ENCODE peak calls at places on chromosomes 5 and 9, in seven cellular contexts. J is HFF-Myc; S is epithelial cell of esophagus; L is CD8-positive, alpha-beta T cell; Z is LNCaP clone FGC; K is psoas muscle; D is stomach. F is an unnamed sample.

GRCh38 chr5:141878186-141878770 is at the start of gene PCDH1:
- DNase-seq in S (peak; percentile 55), D (peak; percentile 61), K (no peak), Z (no peak), J (no peak), L (no peak), F (no peak)

GRCh38 chr5:76393035-76393680 is 9.9 kb upstream of the IQGAP2 start:
- DNase-seq in K (no peak), L (no peak), Z (no peak), D (no peak), S (no peak), J (no peak), F (no peak)

GRCh38 chr5:2133080-2133479 is 250.4 kb upstream of the IRX4 start:
- DNase-seq in D (no peak), Z (no peak), L (no peak), S (no peak), K (no peak), J (no peak), F (no peak)

GRCh38 chr5:84480873-84481637 is 96.4 kb upstream of the EDIL3 start:
- DNase-seq in D (no peak), Z (no peak), K (no peak), J (no peak), L (no peak), S (peak; percentile 70), F (no peak)

GRCh38 chr9:71783120-71783523 is 14.8 kb upstream of the CEMIP2 start:
- DNase-seq in K (peak; percentile 59), L (peak; percentile 76), D (peak; percentile 46), S (peak; percentile 94), J (no peak), Z (no peak), F (no peak)

GRCh38 chr5:160021818-160022446 is 13.0 kb downstream of the TTC1 start:
- DNase-seq in D (peak; percentile 44), J (peak; percentile 47), K (no peak), L (peak; percentile 42), S (peak; percentile 71), Z (no peak), F (peak; percentile 30)

GRCh38 chr9:14097666-14098065 is 216.3 kb downstream of the NFIB start:
- DNase-seq in S (no peak), Z (no peak), K (no peak), D (no peak), J (no peak), L (no peak), F (no peak)

GRCh38 chr5:67842806-67843205 is 372.8 kb upstream of the PIK3R1 start:
- DNase-seq in J (peak; percentile 11), K (no peak), L (no peak), S (peak; percentile 72), Z (no peak), D (no peak), F (no peak)

GRCh38 chr5:1292139-1292538 is 2.7 kb downstream of the TERT start:
- DNase-seq in K (peak; percentile 8), L (no peak), S (no peak), J (no peak), D (no peak), Z (no peak), F (no peak)

GRCh38 chr5:139645495-139645871 is 2.7 kb upstream of the CXXC5 start:
- DNase-seq in K (no peak), J (no peak), D (no peak), L (no peak), Z (no peak), S (no peak), F (no peak)

GRCh38 chr9:135023389-135023788 is 64.1 kb upstream of the OLFM1 start:
- DNase-seq in D (no peak), L (no peak), K (peak; percentile 33), S (peak; percentile 53), Z (no peak), J (no peak), F (no peak)

GRCh38 chr9:33750307-33750838 is 45.0 kb upstream of the PRSS3 start:
- DNase-seq in K (no peak), L (no peak), J (no peak), Z (no peak), D (peak; percentile 41), S (peak; percentile 30), F (no peak)

GRCh38 chr5:156396063-156396829 is 69.3 kb downstream of the SGCD start:
- DNase-seq in L (no peak), D (no peak), K (no peak), J (no peak), Z (no peak), S (peak; percentile 4), F (no peak)

GRCh38 chr5:54821445-54822330 is 163.7 kb downstream of the ESM1 start:
- DNase-seq in S (no peak), L (no peak), K (no peak), Z (no peak), D (peak; percentile 32), J (no peak), F (no peak)

GRCh38 chr5:169577966-169578365 is 5.6 kb upstream of the SPDL1 start:
- DNase-seq in J (no peak), L (no peak), D (no peak), Z (no peak), K (no peak), S (peak; percentile 34), F (no peak)

GRCh38 chr9:115276621-115277020 is 158.7 kb upstream of the TNC start:
- DNase-seq in D (no peak), Z (no peak), L (no peak), J (no peak), S (peak; percentile 15), K (no peak), F (no peak)

GRCh38 chr5:172603425-172603824 is 37.6 kb upstream of the NEURL1B start:
- DNase-seq in J (no peak), Z (no peak), S (no peak), L (no peak), K (no peak), D (no peak), F (no peak)

GRCh38 chr5:13511442-13511841 is 433.0 kb downstream of the DNAH5 start:
- DNase-seq in L (no peak), K (no peak), S (peak; percentile 30), J (no peak), D (no peak), Z (no peak), F (no peak)

GRCh38 chr9:136121801-136122200 is 3.1 kb upstream of the TMEM250 start:
- DNase-seq in Z (no peak), S (no peak), D (no peak), L (no peak), K (no peak), J (no peak), F (no peak)

GRCh38 chr9:27019589-27019988 is 14.1 kb upstream of the LRRC19 start:
- DNase-seq in Z (peak; percentile 1), L (no peak), D (no peak), S (peak; percentile 26), J (no peak), K (no peak), F (no peak)

DNA sequence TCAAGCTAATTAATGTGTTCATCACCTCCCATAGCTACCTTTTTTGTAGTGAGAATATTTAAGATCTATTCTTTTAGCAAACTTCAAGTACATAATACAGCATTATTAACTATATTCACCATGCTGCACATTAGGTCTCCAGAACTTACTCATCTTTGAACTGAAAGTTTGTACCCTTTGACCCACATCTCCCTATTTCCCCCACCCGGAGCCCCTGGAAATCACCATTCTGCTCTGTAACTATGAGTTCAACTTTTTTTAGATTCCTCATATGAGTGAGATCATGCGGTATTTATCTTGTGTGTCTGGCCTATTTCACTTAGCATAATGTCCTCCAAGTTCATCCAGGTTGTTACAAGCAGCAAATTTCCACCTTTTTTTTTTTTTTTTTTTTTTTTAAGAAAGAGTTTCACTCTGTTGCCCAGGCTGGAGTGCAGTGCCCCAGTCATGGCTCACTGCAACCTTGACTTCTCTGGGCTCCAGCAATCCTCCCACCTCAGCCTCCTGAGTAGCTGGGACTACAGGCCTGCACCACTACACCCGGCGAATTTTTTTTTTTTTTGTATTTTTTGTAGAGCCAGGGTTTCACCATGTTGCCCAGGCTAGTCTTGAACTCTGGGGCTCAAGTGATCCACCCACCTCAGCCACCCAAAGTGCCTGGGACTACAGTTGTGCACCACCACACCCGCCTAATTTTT is 100.4 kb upstream of the SAP30L start:
- DNase-seq in J (no peak), L (no peak), Z (no peak), K (no peak), D (no peak), S (no peak), F (peak; percentile 30)
- TF ChIP-seq CTCF in J (no peak), L (no peak), Z (no peak), K (no peak), D (no peak), S (no peak), F (no peak)

DNA sequence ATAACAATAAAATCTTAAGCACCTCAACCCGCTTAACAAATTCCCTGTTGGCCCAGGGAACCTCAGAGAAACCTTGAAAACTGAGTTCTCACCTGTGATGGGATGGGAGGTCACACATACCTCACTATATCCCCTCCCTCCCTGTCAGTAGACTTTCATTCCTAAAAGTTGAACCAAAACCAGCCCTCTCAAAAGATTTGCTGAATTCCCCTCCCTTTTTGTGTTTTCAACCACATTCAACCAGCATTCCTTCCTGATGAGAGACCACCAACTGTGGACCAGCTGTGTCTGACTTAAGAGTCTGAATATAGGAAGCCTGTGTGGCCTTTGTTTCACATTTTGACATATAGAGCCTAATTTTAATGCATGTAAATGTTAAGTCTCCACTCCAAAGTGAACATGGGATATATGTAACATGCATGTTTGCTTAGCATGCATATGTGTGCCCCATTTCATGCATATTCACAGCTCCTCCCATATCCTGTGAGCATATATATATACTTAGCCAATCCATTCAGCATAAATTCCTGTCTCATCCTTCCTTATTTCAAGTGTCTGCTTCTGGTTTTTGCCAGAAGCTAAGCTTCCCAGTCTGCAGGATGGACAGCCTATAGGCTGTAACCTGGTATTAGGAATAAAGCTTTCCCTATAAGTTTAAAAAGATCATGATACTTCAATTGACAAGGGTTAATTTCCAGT is 604.6 kb downstream of the PTPRD start:
- DNase-seq in Z (no peak), J (no peak), K (no peak), D (no peak), S (no peak), L (no peak), F (no peak)
- H3K4me3 ChIP-seq in Z (no peak overlapping the region), J (no peak overlapping the region), K (no peak overlapping the region), D (no peak overlapping the region), S (no peak overlapping the region), L (no peak overlapping the region), F (no peak overlapping the region)

GRCh38 chr9:105064248-105065118 is 136.5 kb upstream of the ABCA1 start:
- DNase-seq in L (no peak), S (peak; percentile 98), Z (peak; percentile 78), K (peak; percentile 97), D (peak; percentile 91), J (peak; percentile 78), F (no peak)
- TF ChIP-seq CTCF in L (no peak), S (no peak), Z (no peak), K (no peak), D (no peak), J (no peak), F (no peak)

GRCh38 chr9:137126786-137127185 is 12.2 kb upstream of the GRIN1 start:
- DNase-seq in K (no peak), L (no peak), Z (no peak), J (no peak), D (no peak), S (no peak), F (no peak)

GRCh38 chr9:137127301-137128157 is 11.4 kb upstream of the GRIN1 start:
- DNase-seq in S (no peak), Z (no peak), L (no peak), J (no peak), D (peak; percentile 79), K (no peak), F (no peak)

GRCh38 chr9:137129456-137130175 is 9.3 kb upstream of the GRIN1 start:
- DNase-seq in J (peak; percentile 59), D (peak; percentile 90), Z (peak; percentile 78), K (peak; percentile 91), L (peak; percentile 84), S (peak; percentile 95), F (peak; percentile 76)

GRCh38 chr9:137129089-137129455 is 9.9 kb upstream of the GRIN1 start:
- DNase-seq in L (no peak), K (no peak), D (peak; percentile 35), Z (no peak), S (no peak), J (no peak), F (no peak)

GRCh38 chr9:137128158-137129088 is 10.5 kb upstream of the GRIN1 start:
- DNase-seq in D (no peak), Z (no peak), K (no peak), J (no peak), S (no peak), L (no peak), F (no peak)
- H3K4me3 ChIP-seq in D (peak overlapping the region; percentile 73), Z (peak overlapping the region; percentile 82), K (peak overlapping the region; percentile 82), J (peak overlapping the region; percentile 79), S (peak overlapping the region; percentile 78), L (peak overlapping the region; percentile 83), F (peak overlapping the region; percentile 77)

F was measured in GM12864.